ENCODE peak calls at places on chromosomes 1 and 21, in four cellular contexts. Q is prostate gland, A is breast epithelium, E is sigmoid colon. P is an unnamed sample.

GRCh38 chr1:224433671-224434446 is 738 bp downstream of the WDR26 start:
- DNase-seq in Q (peak; percentile 20), A (no peak), E (peak; percentile 70), P (no peak)

GRCh38 chr1:152109231-152109997 is 5.8 kb downstream of the TCHH start:
- DNase-seq in Q (no peak), A (no peak), E (no peak), P (no peak)

GRCh38 chr1:169236143-169236542 is 129.7 kb downstream of the ATP1B1 start:
- DNase-seq in Q (no peak), A (no peak), E (no peak), P (no peak)

GRCh38 chr1:213376862-213377372 is 325.9 kb downstream of the RPS6KC1 start:
- DNase-seq in Q (no peak), A (no peak), E (no peak), P (no peak)

GRCh38 chr1:96538001-96538649 is 183.5 kb upstream of the PTBP2 start:
- DNase-seq in Q (no peak), A (no peak), E (peak; percentile 86), P (no peak)

GRCh38 chr1:41044197-41044596 is 22.7 kb upstream of the SLFNL1 start:
- DNase-seq in Q (no peak), A (no peak), E (no peak), P (no peak)

GRCh38 chr1:79373481-79374132 is 367.1 kb upstream of the ADGRL4 start:
- DNase-seq in Q (no peak), A (no peak), E (no peak), P (no peak)

GRCh38 chr21:42513151-42513984 is at the start of gene SLC37A1:
- DNase-seq in Q (no peak), A (no peak), E (peak; percentile 61), P (no peak)

DNA sequence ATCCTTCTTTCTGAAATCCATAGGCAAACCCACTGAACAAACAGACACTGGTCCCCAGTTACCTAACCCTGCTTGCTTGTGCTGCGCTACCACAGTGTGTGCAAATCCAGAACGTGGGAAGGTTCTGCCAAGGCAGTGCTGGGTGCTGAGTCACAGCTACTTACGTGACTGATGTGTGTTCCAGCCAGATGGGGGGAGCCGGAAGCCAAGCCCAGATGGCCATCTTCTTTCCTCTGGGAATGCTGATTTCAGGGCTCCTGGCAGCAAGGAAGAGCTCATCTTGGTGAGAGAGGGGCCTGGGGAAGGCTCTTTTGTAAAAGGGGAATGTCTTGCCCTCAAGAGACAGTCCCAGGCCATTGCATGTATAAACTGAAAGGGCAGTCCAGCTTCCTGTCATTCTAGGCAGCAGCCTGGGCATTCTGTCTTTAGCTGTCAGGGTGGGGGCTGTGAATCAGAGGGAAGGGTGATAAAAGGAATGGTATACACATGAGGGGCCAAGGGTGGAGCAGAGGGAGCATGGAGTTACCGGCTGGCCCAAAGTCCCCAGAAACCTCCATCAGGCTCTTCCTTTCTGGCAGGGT is 54.1 kb downstream of the CD46 start:
- DNase-seq in Q (peak; percentile 45), A (no peak), E (peak; percentile 96), P (peak; percentile 95)
- H3K36me3 ChIP-seq in Q (peaks cover 10% of the 10 kb centered on the region), A (peaks cover 7% of the 10 kb centered on the region), E (peaks cover 84% of the 10 kb centered on the region), P (peaks cover 67% of the 10 kb centered on the region)

GRCh38 chr21:37257967-37258877 is 8.9 kb downstream of the VPS26C start:
- DNase-seq in Q (peak; percentile 50), A (no peak), E (peak; percentile 76), P (no peak)
- TF ChIP-seq POLR2AphosphoS5 in Q (peak; percentile 69), A (no peak), E (no peak), P (peak; percentile 72)

DNA sequence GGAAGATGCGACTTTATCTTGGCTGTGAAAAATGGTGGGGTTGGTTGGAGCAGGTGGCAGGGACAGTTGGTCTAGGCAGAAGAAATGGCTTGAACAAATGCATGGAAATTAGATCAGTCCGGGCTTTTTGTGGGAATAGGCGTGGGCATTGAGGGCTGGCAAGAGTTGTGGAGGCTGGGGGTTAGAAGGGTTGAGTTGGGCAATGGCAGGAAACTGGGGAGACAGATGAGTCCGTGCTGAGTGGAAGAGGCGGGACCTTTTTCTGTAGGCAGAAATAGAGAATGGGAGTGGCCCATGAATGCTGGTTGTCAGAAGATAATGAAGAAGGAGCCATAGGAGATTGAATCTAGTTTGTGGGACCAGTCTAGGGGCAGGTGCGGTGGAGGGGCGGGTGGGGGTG is 6.9 kb downstream of the PDPN start:
- DNase-seq in Q (no peak), A (no peak), E (no peak), P (no peak)
- H3K36me3 ChIP-seq in Q (no peaks in the 10 kb centered on the region), A (no peaks in the 10 kb centered on the region), E (no peaks in the 10 kb centered on the region), P (no peaks in the 10 kb centered on the region)

DNA sequence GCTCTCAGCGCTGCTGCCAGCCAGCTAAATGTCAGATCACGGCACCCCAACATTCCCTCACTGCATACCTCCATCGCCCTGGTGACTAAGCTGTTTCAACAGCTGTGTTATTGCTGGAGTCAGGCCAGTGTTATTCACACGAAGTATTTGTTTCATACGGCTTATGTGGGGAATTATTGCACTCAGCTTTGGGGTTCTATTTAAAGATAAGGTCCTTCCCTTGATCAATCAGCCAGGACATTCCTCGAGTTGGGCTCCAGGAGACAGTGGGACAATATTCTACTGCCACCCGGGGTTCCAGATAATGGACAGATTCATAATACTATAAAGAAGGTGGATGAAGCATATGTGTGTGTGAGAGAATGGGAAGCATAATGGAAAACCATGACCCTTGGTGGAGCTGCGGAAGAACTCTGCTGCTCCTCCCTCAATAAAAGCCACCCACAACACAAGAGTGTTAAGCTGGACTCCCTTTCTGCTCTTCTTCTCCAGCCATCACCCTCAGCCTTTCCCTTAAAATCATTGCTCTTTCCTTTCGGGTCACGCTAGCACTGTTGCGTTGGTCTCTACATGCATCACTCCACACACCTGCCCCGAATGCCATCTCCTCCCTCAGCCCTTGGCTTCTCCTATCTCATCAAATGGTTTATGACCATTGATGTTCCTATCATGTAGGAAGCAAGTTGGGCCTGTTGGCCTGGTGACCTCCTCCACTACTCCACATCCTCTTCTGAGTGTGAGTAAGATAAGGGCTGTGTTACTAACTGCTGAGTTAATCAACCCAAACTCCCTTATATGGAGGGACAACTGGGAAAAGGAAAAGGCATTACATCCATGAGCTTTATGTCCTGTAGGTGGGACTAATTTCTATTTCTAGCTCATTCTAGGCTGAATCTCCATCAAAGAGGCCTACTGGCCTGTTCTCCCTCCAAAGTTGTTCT is 57.9 kb downstream of the WLS start:
- DNase-seq in Q (peak; percentile 57), A (no peak), E (peak; percentile 86), P (no peak)
- TF ChIP-seq POLR2AphosphoS5 in Q (peak; percentile 68), A (peak; percentile 65), E (no peak), P (no peak)

GRCh38 chr1:58964428-58964827 is 180.6 kb upstream of the JUN start:
- DNase-seq in Q (peak; percentile 60), A (no peak), E (no peak), P (no peak)

GRCh38 chr1:58966103-58966916 is 182.5 kb upstream of the JUN start:
- DNase-seq in Q (no peak), A (no peak), E (no peak), P (no peak)

GRCh38 chr1:58964880-58965279 is 181.0 kb upstream of the JUN start:
- DNase-seq in Q (no peak), A (no peak), E (no peak), P (no peak)

GRCh38 chr1:58968360-58968952 is 184.6 kb upstream of the JUN start:
- DNase-seq in Q (peak; percentile 78), A (peak; percentile 65), E (peak; percentile 94), P (no peak)

DNA sequence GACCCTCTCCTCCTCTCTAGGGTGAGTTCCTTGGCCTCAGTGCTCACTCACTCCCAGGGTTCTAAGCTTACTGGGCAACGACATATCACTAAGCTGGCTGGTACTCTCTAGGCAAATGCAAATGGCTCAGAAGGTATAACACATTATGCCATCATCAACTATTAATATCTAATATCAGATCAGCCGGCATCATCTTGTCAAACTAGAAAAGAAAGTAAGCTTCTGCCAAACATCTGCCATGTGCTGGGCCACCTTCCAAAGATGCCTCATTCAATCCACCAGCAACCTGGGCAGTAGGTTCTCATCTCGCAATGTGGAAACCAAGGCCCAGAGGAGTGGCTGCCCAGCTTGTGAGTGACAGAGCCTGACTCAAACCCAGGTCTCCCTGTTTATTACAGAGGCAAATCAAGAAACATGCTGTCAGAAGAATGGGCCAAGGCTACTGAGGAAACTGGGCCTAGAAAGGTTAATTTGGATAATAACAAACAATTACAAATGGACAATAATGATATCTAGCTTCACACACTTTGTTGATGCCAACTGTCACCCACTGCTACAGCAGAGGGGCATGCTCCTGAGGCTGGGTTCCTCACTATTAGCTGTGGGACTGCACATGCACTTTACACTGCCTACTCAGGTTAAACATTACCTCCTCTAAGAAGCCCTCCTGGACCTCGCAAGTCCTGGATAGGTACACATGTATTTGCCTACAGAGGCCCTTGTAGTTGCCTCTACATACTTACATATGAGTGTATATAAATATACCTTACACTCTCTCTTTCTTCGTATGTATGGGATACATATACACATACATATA is 183.3 kb upstream of the JUN start:
- DNase-seq in Q (no peak), A (no peak), E (no peak), P (no peak)
- H3K36me3 ChIP-seq in Q (no peaks in the 10 kb centered on the region), A (no peaks in the 10 kb centered on the region), E (no peaks in the 10 kb centered on the region), P (no peaks in the 10 kb centered on the region)

GRCh38 chr1:36304970-36305914 is 926 bp upstream of the SH3D21 start:
- DNase-seq in Q (no peak), A (no peak), E (peak; percentile 47), P (no peak)
- TF ChIP-seq POLR2AphosphoS5 in Q (no peak), A (no peak), E (no peak), P (no peak)

GRCh38 chr1:173869108-173869359 is 854 bp downstream of the ZBTB37 start:
- DNase-seq in Q (no peak), A (no peak), E (no peak), P (no peak)
- H3K36me3 ChIP-seq in Q (no peaks in the 10 kb centered on the region), A (no peaks in the 10 kb centered on the region), E (peaks cover 20% of the 10 kb centered on the region), P (peaks cover 38% of the 10 kb centered on the region)

P was measured in vagina.